ENCODE peak calls at places on chromosomes 16 and 17, in ten cellular contexts. G is stomach; Q is pancreas; Y is esophagus muscularis mucosa; M is HFF-Myc; D is Caco-2; X is ovary; Z is CD8-positive, alpha-beta T cell; E is neuronal stem cell; R is choroid plexus epithelial cell. V is an unnamed sample.

GRCh38 chr17:47801906-47802305 is 19.7 kb downstream of the OSBPL7 start:
- DNase-seq in G (no peak), Q (no peak), Y (no peak), M (no peak), D (peak; percentile 34), X (no peak), Z (no peak), E (no peak), R (no peak), V (no peak)

GRCh38 chr17:66310528-66311148 is 8.2 kb downstream of the PRKCA start:
- DNase-seq in G (no peak), Q (no peak), Y (no peak), M (no peak), D (no peak), X (no peak), Z (no peak), E (no peak), R (no peak), V (no peak)

GRCh38 chr17:2172447-2172938 is 117.6 kb downstream of the HIC1 start:
- DNase-seq in G (no peak), Q (peak; percentile 64), Y (no peak), M (no peak), D (no peak), X (no peak), Z (no peak), E (no peak), R (no peak), V (peak; percentile 95)

GRCh38 chr17:5019475-5019956 is 15.7 kb downstream of the SLC52A1 start:
- DNase-seq in G (no peak), Q (no peak), Y (no peak), M (no peak), D (no peak), X (no peak), Z (peak; percentile 54), E (no peak), R (peak; percentile 22), V (no peak)

GRCh38 chr16:50282010-50282538 is 15.7 kb downstream of the ADCY7 start:
- DNase-seq in G (peak; percentile 69), Q (no peak), Y (no peak), M (no peak), D (no peak), X (no peak), Z (peak; percentile 71), E (no peak), R (peak; percentile 80), V (peak; percentile 75)

GRCh38 chr16:12130691-12131302 is 154.3 kb downstream of the SNX29 start:
- DNase-seq in G (no peak), Q (peak; percentile 41), Y (no peak), M (no peak), D (no peak), X (no peak), Z (no peak), E (no peak), R (no peak), V (no peak)

GRCh38 chr17:69246726-69247375 is 18.2 kb upstream of the ABCA10 start:
- DNase-seq in G (no peak), Q (no peak), Y (no peak), M (peak; percentile 31), D (no peak), X (no peak), Z (no peak), E (peak; percentile 31), R (peak; percentile 79), V (peak; percentile 79)

GRCh38 chr16:12435730-12436129 is 368.0 kb downstream of the CPPED1 start:
- DNase-seq in G (no peak), Q (no peak), Y (no peak), M (no peak), D (no peak), X (no peak), Z (no peak), E (no peak), R (no peak), V (no peak)

GRCh38 chr17:8740486-8740885 is 4.2 kb downstream of the CCDC42 start:
- DNase-seq in G (no peak), Q (no peak), Y (no peak), M (no peak), D (no peak), X (no peak), Z (peak; percentile 66), E (no peak), R (no peak), V (no peak)

GRCh38 chr16:75043175-75043937 is 44.5 kb downstream of the ZNRF1 start:
- DNase-seq in G (no peak), Q (no peak), Y (no peak), M (no peak), D (no peak), X (peak; percentile 9), Z (no peak), E (no peak), R (no peak), V (no peak)

GRCh38 chr16:81551141-81551808 is 106.7 kb downstream of the CMIP start:
- DNase-seq in G (no peak), Q (no peak), Y (no peak), M (no peak), D (no peak), X (no peak), Z (no peak), E (no peak), R (peak; percentile 56), V (peak; percentile 27)

GRCh38 chr17:68047153-68047846 is 11.8 kb downstream of the KPNA2 start:
- DNase-seq in G (no peak), Q (no peak), Y (no peak), M (no peak), D (no peak), X (no peak), Z (no peak), E (no peak), R (no peak), V (no peak)

GRCh38 chr16:49453983-49454382 is 80.4 kb downstream of the C16orf78 start:
- DNase-seq in G (no peak), Q (no peak), Y (no peak), M (no peak), D (peak; percentile 23), X (no peak), Z (no peak), E (no peak), R (no peak), V (no peak)

GRCh38 chr16:56263711-56264608 is 72.7 kb downstream of the GNAO1 start:
- DNase-seq in G (no peak), Q (no peak), Y (no peak), M (no peak), D (peak; percentile 85), X (no peak), Z (no peak), E (no peak), R (no peak), V (no peak)

GRCh38 chr17:48335858-48336500 is 94.0 kb downstream of the SKAP1 start:
- DNase-seq in G (no peak), Q (no peak), Y (no peak), M (peak; percentile 60), D (no peak), X (no peak), Z (no peak), E (peak; percentile 58), R (peak; percentile 62), V (peak; percentile 82)

GRCh38 chr17:14061666-14062560 is 7.4 kb upstream of the COX10 start:
- DNase-seq in G (no peak), Q (no peak), Y (no peak), M (peak; percentile 52), D (no peak), X (no peak), Z (no peak), E (no peak), R (peak; percentile 77), V (peak; percentile 94)

DNA sequence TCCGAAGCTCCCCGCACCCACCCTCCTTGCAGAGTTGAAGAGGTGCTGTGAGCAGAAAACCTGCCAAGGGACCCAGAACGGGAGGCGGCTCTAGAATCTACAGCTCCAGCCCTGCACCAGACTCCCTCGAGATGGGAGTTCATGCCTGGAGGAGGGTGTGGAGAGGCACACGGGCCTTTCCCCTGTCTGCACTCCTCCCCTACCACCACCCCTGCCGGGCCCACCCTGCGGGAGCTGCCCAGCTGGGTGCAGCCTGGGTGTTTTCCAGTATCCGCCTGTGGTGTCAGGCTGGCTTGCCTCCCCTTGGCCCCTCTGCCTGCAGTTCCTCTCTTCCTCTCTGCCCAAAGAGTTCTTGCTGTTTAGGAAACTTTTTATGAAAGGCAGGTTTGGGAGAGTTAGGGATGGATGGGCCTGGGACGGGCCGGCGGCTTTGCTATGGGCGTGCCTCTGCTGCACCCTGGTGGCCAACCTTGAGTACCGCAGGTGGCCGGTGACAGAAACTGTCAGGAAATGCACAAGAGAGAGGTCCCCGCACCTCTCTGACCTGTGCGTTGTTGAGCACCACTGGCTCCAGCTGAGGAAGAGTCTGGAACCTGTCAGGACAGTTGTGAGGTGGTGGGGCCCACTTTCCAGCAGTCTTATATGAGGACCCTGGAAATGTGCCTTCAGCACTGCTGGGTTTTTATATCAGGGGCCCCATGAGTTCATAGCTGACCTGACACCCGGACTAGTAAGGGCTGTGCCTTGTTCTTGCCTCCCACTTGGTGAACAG is 354.1 kb downstream of the SEC14L1 start:
- DNase-seq in G (peak; percentile 82), Q (peak; percentile 83), Y (no peak), M (no peak), D (peak; percentile 79), X (peak; percentile 86), Z (peak; percentile 75), E (peak; percentile 69), R (peak; percentile 74), V (peak; percentile 74)
- H3K4me3 ChIP-seq in G (no peak overlapping the region), Q (no peak overlapping the region), Y (no peak overlapping the region), M (no peak overlapping the region), D (no peak overlapping the region), X (no peak overlapping the region), Z (no peak overlapping the region), E (no peak overlapping the region), R (no peak overlapping the region), V (no peak overlapping the region)

DNA sequence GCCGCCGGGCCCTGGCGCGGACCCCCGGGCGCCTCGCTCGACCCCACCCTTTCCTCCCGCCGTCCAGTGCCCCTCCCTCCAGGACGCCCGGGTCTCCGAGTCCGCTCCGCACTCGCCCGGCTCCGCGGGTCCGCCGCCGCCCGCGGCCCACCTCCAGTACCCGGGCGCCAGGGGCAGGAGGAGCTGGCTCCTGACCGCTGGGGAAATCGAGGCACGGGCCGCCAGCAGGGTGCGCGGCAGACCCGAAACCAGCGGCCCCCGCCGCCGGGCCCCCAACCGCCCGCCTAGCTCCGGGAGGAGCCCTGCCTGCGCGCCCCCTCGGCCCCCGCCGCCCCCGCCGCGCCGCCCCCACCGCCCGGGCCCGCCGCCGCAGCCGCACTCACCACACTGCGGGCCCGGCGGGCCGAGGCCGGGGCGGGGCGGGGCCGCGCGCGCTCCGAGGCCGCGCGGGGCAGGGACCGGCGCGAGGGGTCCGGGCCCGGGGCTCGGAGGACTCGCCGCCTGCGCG is 336 bp downstream of the MAFG start:
- DNase-seq in G (no peak), Q (no peak), Y (no peak), M (no peak), D (no peak), X (peak; percentile 66), Z (no peak), E (no peak), R (no peak), V (no peak)
- H3K4me3 ChIP-seq in G (peak overlapping the region; percentile 94), Q (peak overlapping the region; percentile 93), Y (peak overlapping the region; percentile 85), M (peak overlapping the region; percentile 62), D (peak overlapping the region; percentile 89), X (peak overlapping the region; percentile 92), Z (peak overlapping the region; percentile 59), E (peak overlapping the region; percentile 95), R (peak overlapping the region; percentile 77), V (peak overlapping the region; percentile 77)

GRCh38 chr16:30009990-30010816 is 624 bp downstream of the DOC2A start:
- DNase-seq in G (no peak), Q (no peak), Y (no peak), M (no peak), D (no peak), X (no peak), Z (no peak), E (no peak), R (no peak), V (no peak)
- H3K4me3 ChIP-seq in G (peak overlapping the region; percentile 55), Q (no peak overlapping the region), Y (peak overlapping the region; percentile 57), M (peak overlapping the region; percentile 38), D (peak overlapping the region; percentile 83), X (peak overlapping the region; percentile 29), Z (peak overlapping the region; percentile 35), E (peak overlapping the region; percentile 93), R (no peak overlapping the region), V (no peak overlapping the region)

GRCh38 chr17:62062936-62063335 is 2.1 kb downstream of the MED13 start:
- DNase-seq in G (no peak), Q (no peak), Y (peak; percentile 5), M (no peak), D (no peak), X (no peak), Z (no peak), E (no peak), R (no peak), V (no peak)
- H3K4me3 ChIP-seq in G (peak overlapping the region; percentile 89), Q (no peak overlapping the region), Y (peak overlapping the region; percentile 89), M (peak overlapping the region; percentile 96), D (peak overlapping the region; percentile 13), X (no peak overlapping the region), Z (peak overlapping the region; percentile 58), E (no peak overlapping the region), R (peak overlapping the region; percentile 99), V (peak overlapping the region; percentile 97)

V was measured in cardiac fibroblast.